ENCODE peak calls at places on chromosome 19, in five cellular contexts. D is Caco-2; S is ovary; U is CD8-positive, alpha-beta T cell; N is tibial nerve. K is an unnamed sample. For H3K4me1, the result is how much of the 10 kb centered on the place peaks cover.

GRCh38 chr19:47228937-47229673 is 1.9 kb downstream of the BBC3 start:
- DNase-seq in S (no peak), D (no peak), U (peak), N (no peak), K (no peak)

GRCh38 chr19:41325947-41326706 is 16.2 kb downstream of the CCDC97 start:
- DNase-seq in N (no peak), S (peak), U (no peak), D (no peak), K (no peak)

GRCh38 chr19:47573076-47574026 is at the start of gene ZNF541:
- DNase-seq in N (peak), U (peak), D (no peak), S (peak), K (no peak)

GRCh38 chr19:40831502-40832430 is 18.5 kb downstream of the CYP2A6 start:
- DNase-seq in D (peak), U (no peak), N (no peak), S (peak), K (no peak)

GRCh38 chr19:35710784-35711723 is 6.7 kb downstream of the ZBTB32 start:
- DNase-seq in N (no peak), D (no peak), U (no peak), S (no peak), K (no peak)

GRCh38 chr19:27974082-27974513 is 1238.9 kb downstream of the UQCRFS1 start:
- DNase-seq in D (peak), S (no peak), N (no peak), U (no peak), K (no peak)

GRCh38 chr19:15684828-15685227 is 11.9 kb downstream of the CYP4F12 start:
- DNase-seq in N (no peak), D (no peak), S (no peak), U (no peak), K (no peak)

GRCh38 chr19:22545751-22546150 is 88.4 kb upstream of the ZNF492 start:
- DNase-seq in N (no peak), D (peak), U (no peak), S (peak), K (peak)

GRCh38 chr19:4327252-4327876 is 11.3 kb downstream of the STAP2 start:
- DNase-seq in D (peak), S (peak), U (peak), N (peak), K (peak)

GRCh38 chr19:46654621-46655152 is 6.3 kb downstream of the DACT3 start:
- DNase-seq in N (no peak), S (no peak), U (no peak), D (no peak), K (no peak)

GRCh38 chr19:7337380-7338194 is 11.2 kb upstream of the ARHGEF18 start:
- DNase-seq in D (peak), N (no peak), U (no peak), S (no peak), K (no peak)

GRCh38 chr19:30665449-30665848 is 293.3 kb downstream of the ZNF536 start:
- DNase-seq in D (no peak), U (no peak), S (no peak), N (no peak), K (no peak)

GRCh38 chr19:14433454-14434156 is 499 bp downstream of the PKN1 start:
- DNase-seq in S (peak), N (no peak), D (no peak), U (no peak), K (no peak)

GRCh38 chr19:57813919-57814504 is 701 bp downstream of the ZNF552 start:
- DNase-seq in S (no peak), N (no peak), U (no peak), D (peak), K (no peak)

GRCh38 chr19:30227661-30228112 is 144.5 kb upstream of the ZNF536 start:
- DNase-seq in D (peak), S (peak), N (no peak), U (no peak), K (no peak)

GRCh38 chr19:6769006-6769637 is 1.9 kb upstream of the SH2D3A start:
- DNase-seq in U (no peak), S (no peak), N (no peak), D (no peak), K (no peak)

GRCh38 chr19:55489711-55490477 is 1.7 kb downstream of the SSC5D start:
- DNase-seq in U (no peak), S (peak), D (no peak), N (no peak), K (no peak)

GRCh38 chr19:55491546-55492360 is 3.5 kb downstream of the SSC5D start:
- DNase-seq in U (no peak), N (no peak), D (no peak), S (no peak), K (no peak)

GRCh38 chr19:55492362-55492944 is 4.2 kb downstream of the SSC5D start:
- DNase-seq in U (no peak), D (no peak), S (no peak), N (no peak), K (no peak)

GRCh38 chr19:55488986-55489710 is 912 bp downstream of the SSC5D start:
- DNase-seq in D (no peak), S (peak), U (no peak), N (no peak), K (no peak)

GRCh38 chr19:55490478-55491436 is 2.5 kb downstream of the SSC5D start:
- DNase-seq in D (no peak), U (no peak), N (no peak), S (peak), K (no peak)
- H3K4me1 ChIP-seq in D (under half), U (under half), N (half or more), S (under half), K (under half)

GRCh38 chr19:42455621-42456081 is 12.9 kb upstream of the CXCL17 start:
- DNase-seq in D (peak), S (no peak), U (no peak), N (no peak), K (no peak)
- H3K4me1 ChIP-seq in D (under half), S (under half), U (under half), N (under half), K (under half)

GRCh38 chr19:1151037-1151716 is 22.9 kb downstream of the SBNO2 start:
- DNase-seq in D (no peak), S (peak), U (no peak), N (no peak), K (no peak)
- H3K4me1 ChIP-seq in D (under half), S (under half), U (under half), N (half or more), K (under half)

DNA sequence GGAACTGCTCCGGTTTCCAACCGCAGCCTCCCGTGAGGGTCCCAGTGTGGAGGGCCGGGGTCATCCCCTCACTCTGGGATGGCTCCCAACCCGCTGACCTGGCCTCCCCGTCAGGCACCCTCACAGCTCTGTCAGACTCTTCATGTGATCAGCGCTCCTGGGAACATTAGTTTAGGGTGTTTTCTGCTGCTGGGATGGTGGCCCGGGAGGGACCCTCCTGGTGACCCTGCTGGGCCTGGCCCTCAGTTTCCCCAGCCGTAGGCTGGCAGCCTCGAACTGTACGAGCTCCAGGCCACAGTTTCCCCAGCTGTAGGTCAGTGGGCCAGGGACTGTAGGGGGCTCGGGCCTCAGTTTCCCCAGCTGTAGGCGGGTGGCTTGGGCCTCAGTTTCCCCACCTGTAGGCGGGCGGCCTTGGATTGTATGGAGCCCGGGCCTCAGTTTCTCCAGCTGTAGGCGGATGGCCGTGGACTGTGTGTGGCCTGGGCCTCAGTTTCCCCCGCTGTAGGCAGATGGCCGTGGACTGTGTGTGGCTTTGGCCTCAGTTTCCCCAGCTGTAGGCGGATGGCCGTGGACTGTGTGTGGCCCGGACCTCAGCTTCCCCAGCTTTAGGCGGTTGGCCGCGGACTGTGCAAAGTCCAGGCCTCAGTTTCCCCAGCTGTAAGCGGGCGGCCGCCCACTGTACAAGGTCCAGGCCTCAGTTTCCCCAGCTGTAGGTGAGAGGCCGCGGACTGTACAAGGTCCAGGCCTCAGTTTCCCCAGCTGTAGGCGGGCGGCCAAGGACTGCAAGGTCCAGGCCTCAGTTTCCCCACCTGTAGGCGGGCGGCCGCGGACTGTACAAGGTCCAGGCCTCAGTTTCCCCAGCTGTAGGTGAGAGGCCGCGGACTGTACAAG is 1.3 kb upstream of the PTBP1 start:
- DNase-seq in S (peak), D (no peak), N (no peak), U (no peak), K (no peak)
- H3K4me1 ChIP-seq in S (under half), D (under half), N (half or more), U (under half), K (under half)

DNA sequence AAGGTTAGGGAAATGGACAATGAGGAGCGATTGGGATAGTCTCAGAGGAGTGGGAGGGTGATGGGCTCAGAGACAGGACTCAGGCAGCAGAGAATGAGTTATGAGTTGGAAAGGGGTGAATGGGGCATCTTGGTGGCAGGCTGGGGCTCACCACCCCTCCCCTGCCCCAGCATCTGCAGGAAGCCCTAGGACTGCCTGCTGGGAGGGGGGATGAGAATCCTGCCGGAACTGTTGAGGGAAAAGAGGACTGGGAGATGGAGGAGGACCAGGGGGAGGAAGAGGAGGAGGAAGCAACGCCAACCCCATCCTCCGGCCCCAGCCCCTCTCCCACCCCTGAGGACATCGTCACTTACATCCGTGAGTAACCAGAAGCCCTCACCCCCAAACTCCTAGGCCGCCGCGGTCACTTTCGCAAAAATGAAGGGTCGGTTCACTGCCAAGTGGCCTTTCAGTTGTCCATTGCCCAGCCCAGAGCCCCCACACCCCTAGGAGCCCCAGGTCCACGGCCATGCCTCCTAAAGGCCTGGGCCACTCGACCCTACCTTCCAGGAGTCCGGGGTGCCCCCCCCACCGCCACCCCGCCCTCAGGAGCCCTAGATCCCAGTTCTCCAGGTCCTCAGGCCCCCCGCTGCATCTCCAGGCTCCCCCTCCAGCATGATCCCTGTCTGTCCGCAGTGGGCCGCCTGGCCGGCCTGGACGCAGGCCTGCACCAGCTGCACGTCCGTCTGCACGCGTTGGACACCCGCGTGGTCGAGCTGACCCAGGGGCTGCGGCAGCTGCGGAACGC is 764 bp downstream of the CLEC11A start:
- DNase-seq in S (no peak), D (no peak), N (no peak), U (no peak), K (no peak)
- H3K4me1 ChIP-seq in S (under half), D (under half), N (half or more), U (under half), K (under half)

K was measured in iPS DF 6.9.